ENCODE peak calls at places on chromosomes 4 and X, in six cellular contexts. P, Z, G, H, V and B are unnamed samples.

GRCh38 chrX:129359269-129359668 is 164.0 kb downstream of the SMARCA1 start:
- DNase-seq in G (no peak), Z (no peak), V (no peak), P (no peak), H (peak; percentile 10), B (no peak)

GRCh38 chr4:115851918-115852766 is 738.7 kb upstream of the NDST4 start:
- DNase-seq in G (peak; percentile 37), Z (peak; percentile 84), P (peak; percentile 73), H (peak; percentile 58), V (no peak), B (no peak)

GRCh38 chrX:19592952-19593351 is 77.6 kb upstream of the MAP3K15 start:
- DNase-seq in V (no peak), G (no peak), H (no peak), P (no peak), Z (no peak), B (no peak)

GRCh38 chr4:102438396-102438795 is 62.8 kb upstream of the NFKB1 start:
- DNase-seq in G (no peak), P (no peak), V (no peak), Z (no peak), H (no peak), B (no peak)

GRCh38 chr4:118834070-118834469 is 1.9 kb downstream of the SEC24D start:
- DNase-seq in G (no peak), P (no peak), V (no peak), Z (no peak), H (peak; percentile 23), B (no peak)

GRCh38 chrX:150254909-150255308 is 108.2 kb upstream of the MAMLD1 start:
- DNase-seq in G (no peak), P (no peak), V (peak; percentile 40), H (no peak), Z (no peak), B (peak; percentile 11)

GRCh38 chr4:23947826-23948225 is 58.0 kb upstream of the PPARGC1A start:
- DNase-seq in Z (no peak), H (no peak), V (no peak), P (no peak), G (no peak), B (no peak)

GRCh38 chrX:47380268-47380667 is 9.9 kb downstream of the ZNF157 start:
- DNase-seq in H (no peak), P (no peak), Z (no peak), G (no peak), V (no peak), B (no peak)

GRCh38 chr4:1010522-1011021 is 854 bp upstream of the FGFRL1 start:
- DNase-seq in V (peak; percentile 92), P (peak; percentile 62), H (peak; percentile 64), G (no peak), Z (peak; percentile 59), B (no peak)

GRCh38 chrX:10611441-10612090 is 8.8 kb downstream of the MID1 start:
- DNase-seq in V (no peak), P (no peak), G (no peak), Z (no peak), H (no peak), B (no peak)

GRCh38 chrX:31039327-31039711 is 32.5 kb downstream of the FTHL17 start:
- DNase-seq in G (no peak), V (no peak), H (no peak), P (no peak), Z (no peak), B (no peak)

GRCh38 chrX:16743604-16744325 is 24.4 kb downstream of the SYAP1 start:
- DNase-seq in Z (no peak), H (peak; percentile 89), V (no peak), P (no peak), G (no peak), B (no peak)

GRCh38 chr4:2843909-2844584 is 403 bp downstream of the ADD1 start:
- DNase-seq in G (peak; percentile 26), V (peak; percentile 77), Z (peak; percentile 83), H (peak; percentile 36), P (peak; percentile 43), B (no peak)

GRCh38 chrX:101078716-101079115 is at the start of gene TMEM35A:
- DNase-seq in G (no peak), H (peak; percentile 16), V (no peak), Z (peak; percentile 53), P (peak; percentile 46), B (no peak)

GRCh38 chr4:16026155-16026761 is 57.6 kb downstream of the PROM1 start:
- DNase-seq in H (peak; percentile 66), G (peak; percentile 52), V (no peak), Z (peak; percentile 79), P (no peak), B (no peak)

GRCh38 chrX:153862369-153863250 is 23.4 kb downstream of the L1CAM start:
- DNase-seq in H (no peak), V (no peak), P (peak; percentile 16), G (peak; percentile 13), Z (peak; percentile 46), B (peak; percentile 52)

GRCh38 chr4:2786152-2786671 is 6.7 kb upstream of the SH3BP2 start:
- DNase-seq in P (no peak), Z (no peak), H (no peak), V (peak; percentile 70), G (peak; percentile 69), B (no peak)

GRCh38 chr4:161714022-161714751 is 449.6 kb downstream of the FSTL5 start:
- DNase-seq in H (peak; percentile 87), V (no peak), P (no peak), G (no peak), Z (no peak), B (no peak)

GRCh38 chr4:128386761-128387599 is 99.4 kb upstream of the PGRMC2 start:
- DNase-seq in V (peak; percentile 94), P (no peak), Z (no peak), H (peak; percentile 98), G (no peak), B (no peak)

GRCh38 chrX:10404435-10404834 is 215.9 kb downstream of the MID1 start:
- DNase-seq in V (no peak), G (no peak), P (no peak), Z (no peak), H (peak; percentile 10), B (no peak)

GRCh38 chr4:25233737-25234389 is at the start of gene PI4K2B:
- DNase-seq in H (peak; percentile 79), G (peak; percentile 94), P (peak; percentile 91), V (peak; percentile 89), Z (peak; percentile 89), B (peak; percentile 94)

DNA sequence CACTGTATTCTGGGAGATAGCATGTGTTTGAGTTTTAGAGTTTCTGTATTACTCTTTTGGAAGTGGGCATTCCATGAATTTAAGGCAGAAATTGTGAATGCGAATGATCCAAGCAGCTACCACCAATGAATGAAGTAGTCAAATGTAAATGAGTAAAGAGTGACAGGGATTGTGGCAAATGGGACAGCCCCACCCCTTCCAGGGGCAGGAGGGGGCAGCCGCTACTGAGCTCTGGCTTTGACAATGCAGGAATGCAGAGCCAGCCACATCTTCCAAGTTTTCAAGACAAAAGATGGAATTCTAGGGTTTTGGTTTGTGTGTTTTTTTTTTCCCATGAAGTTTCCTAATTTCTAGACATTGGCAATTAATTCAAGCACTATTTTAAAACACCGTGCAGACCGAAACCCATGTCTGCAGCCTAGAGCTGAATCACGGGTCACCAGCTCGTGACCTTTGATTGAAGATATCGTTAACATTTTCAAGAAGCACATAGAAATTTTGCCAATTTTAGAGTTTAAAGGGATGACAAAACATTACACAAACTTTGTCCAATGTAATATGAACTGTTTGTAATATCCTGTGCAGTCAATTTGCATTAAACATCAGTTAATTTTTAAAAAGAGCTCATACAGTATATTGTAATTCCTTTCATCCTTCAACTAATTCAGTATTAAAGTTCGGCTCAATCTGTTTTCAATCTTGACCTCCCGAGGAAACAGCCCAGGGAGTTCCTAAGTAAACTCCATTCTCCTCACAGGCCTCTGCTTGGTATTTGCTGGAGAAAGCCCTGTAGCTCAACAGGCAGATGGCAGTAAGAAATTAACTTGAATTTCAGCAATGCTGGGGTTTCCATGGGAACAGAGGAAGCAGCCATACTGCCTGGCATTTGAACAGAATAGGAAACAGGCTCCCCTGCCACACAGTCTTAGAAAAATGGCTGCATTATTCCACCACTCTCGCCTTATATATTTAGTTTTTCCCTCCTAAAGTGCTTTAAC is 83.4 kb downstream of the UCHL1 start:
- DNase-seq in H (peak; percentile 54), V (no peak), Z (peak; percentile 60), G (no peak), P (peak; percentile 66), B (no peak)
- TF ChIP-seq CTCF in H (no peak), V (peak; percentile 11), Z (no peak), G (no peak), P (no peak), B (peak; percentile 28)

GRCh38 chr4:56132835-56133234 is 184.1 kb downstream of the CEP135 start:
- DNase-seq in Z (no peak), G (no peak), H (no peak), P (no peak), V (no peak), B (no peak)

GRCh38 chr4:56128231-56128630 is 179.5 kb downstream of the CEP135 start:
- DNase-seq in P (no peak), Z (no peak), G (no peak), V (no peak), H (peak; percentile 64), B (no peak)

GRCh38 chr4:56127698-56128097 is 179.0 kb downstream of the CEP135 start:
- DNase-seq in V (no peak), G (no peak), Z (peak; percentile 13), P (no peak), H (no peak), B (no peak)

GRCh38 chr4:56130609-56131150 is 181.9 kb downstream of the CEP135 start:
- DNase-seq in P (no peak), G (no peak), V (no peak), Z (no peak), H (peak; percentile 45), B (no peak)

DNA sequence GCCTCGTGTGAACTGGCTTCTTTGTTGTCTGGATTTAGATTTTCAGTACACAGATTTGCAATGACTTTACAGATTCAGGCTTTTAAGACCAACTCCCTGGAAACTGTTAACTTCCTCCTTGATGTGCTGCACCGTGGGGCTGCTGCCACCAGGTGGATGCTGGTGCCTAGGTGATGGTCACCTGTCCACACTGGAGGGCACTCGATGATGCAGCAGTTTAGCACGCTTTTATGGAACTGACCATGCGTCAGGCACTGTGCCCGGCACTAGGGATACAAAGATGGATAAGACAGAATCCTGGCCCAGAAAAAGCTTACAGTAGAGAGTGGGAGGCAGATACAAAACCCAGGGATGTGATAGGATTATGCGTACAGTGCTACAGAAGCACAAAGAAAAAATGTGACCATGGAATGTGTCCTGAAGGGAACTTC is 180.7 kb downstream of the CEP135 start:
- DNase-seq in V (no peak), P (peak; percentile 77), G (no peak), H (no peak), Z (peak; percentile 24), B (no peak)
- TF ChIP-seq CTCF in V (no peak), P (peak; percentile 76), G (peak; percentile 27), H (peak; percentile 32), Z (peak; percentile 44), B (peak; percentile 60)

GRCh38 chrX:147838465-147839131 is 73.1 kb upstream of the FMR1 start:
- DNase-seq in P (no peak), V (no peak), H (no peak), Z (peak; percentile 9), G (no peak), B (no peak)
- TF ChIP-seq CTCF in P (peak; percentile 71), V (no peak), H (peak; percentile 6), Z (peak; percentile 66), G (peak; percentile 33), B (peak; percentile 68)

GRCh38 chrX:18206657-18207056 is 14.0 kb downstream of the BEND2 start:
- DNase-seq in V (no peak), H (no peak), P (no peak), Z (no peak), G (no peak), B (no peak)

DNA sequence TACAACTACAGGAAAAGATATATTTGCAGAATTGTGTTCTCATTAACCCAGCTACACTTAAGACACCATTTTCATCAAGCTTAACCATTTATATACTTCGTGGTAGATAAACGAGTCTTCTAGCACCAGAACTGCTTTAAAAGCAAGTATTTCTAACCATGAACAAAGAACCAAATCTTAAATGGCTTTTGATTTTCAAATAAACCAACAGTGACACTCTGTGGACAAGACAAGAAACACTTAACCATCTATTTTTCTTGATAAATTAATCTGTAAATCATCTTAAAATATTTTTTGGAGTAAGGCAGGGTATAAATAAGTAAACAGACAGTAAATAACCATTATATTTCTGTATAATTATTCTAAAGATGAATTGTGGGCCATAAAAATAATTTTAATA is 10.2 kb downstream of the BEND2 start:
- DNase-seq in H (peak; percentile 22), G (no peak), P (no peak), Z (no peak), V (no peak), B (no peak)
- TF ChIP-seq CTCF in H (no peak), G (no peak), P (peak; percentile 53), Z (peak; percentile 52), V (no peak), B (peak; percentile 71)